ENCODE peak calls at places on chromosomes 12 and 14, in four cellular contexts. D, U, M and K are unnamed samples.

GRCh38 chr14:70442750-70443149 is 9.2 kb upstream of the ADAM21 start:
- DNase-seq in U (peak; percentile 34), D (no peak), M (no peak), K (no peak)

GRCh38 chr14:54807428-54807827 is 95.2 kb downstream of the GCH1 start:
- DNase-seq in D (no peak), M (no peak), U (no peak), K (no peak)

GRCh38 chr14:93301821-93302447 is 30.9 kb downstream of the BTBD7 start:
- DNase-seq in U (peak; percentile 24), M (peak; percentile 21), D (no peak), K (no peak)

GRCh38 chr12:1532796-1533195 is 61.6 kb downstream of the FBXL14 start:
- DNase-seq in U (no peak), M (no peak), D (no peak), K (no peak)

GRCh38 chr12:6428326-6428725 is 16.4 kb upstream of the CD27 start:
- DNase-seq in U (no peak), M (no peak), D (no peak), K (no peak)

GRCh38 chr12:13097526-13097925 is 5.9 kb downstream of the GSG1 start:
- DNase-seq in M (no peak), D (no peak), U (no peak), K (no peak)

GRCh38 chr12:12839886-12840285 is 26.7 kb downstream of the DDX47 start:
- DNase-seq in M (no peak), D (no peak), U (peak; percentile 76), K (no peak)

GRCh38 chr14:74402264-74403251 is 23.5 kb downstream of the SYNDIG1L start:
- DNase-seq in U (no peak), M (no peak), D (no peak), K (no peak)

GRCh38 chr12:102917026-102917787 is at the start of gene PAH:
- DNase-seq in U (no peak), M (peak; percentile 51), D (peak; percentile 27), K (peak; percentile 91)

GRCh38 chr14:69711065-69711464 is 55.9 kb upstream of the SRSF5 start:
- DNase-seq in M (no peak), U (no peak), D (no peak), K (no peak)

GRCh38 chr12:100447405-100447804 is 26.3 kb upstream of the NR1H4 start:
- DNase-seq in D (no peak), M (no peak), U (no peak), K (no peak)

GRCh38 chr12:90399317-90399716 is 555.7 kb downstream of the CCER1 start:
- DNase-seq in D (no peak), M (no peak), U (no peak), K (no peak)

GRCh38 chr14:34649344-34649743 is 19.4 kb upstream of the SNX6 start:
- DNase-seq in U (peak; percentile 25), M (no peak), D (no peak), K (no peak)

GRCh38 chr14:32933943-32934890 is 4.5 kb upstream of the NPAS3 start:
- DNase-seq in U (no peak), D (no peak), M (no peak), K (no peak)

GRCh38 chr14:45112886-45113772 is 21.2 kb downstream of the FKBP3 start:
- DNase-seq in M (no peak), D (no peak), U (peak; percentile 77), K (peak; percentile 53)

GRCh38 chr12:109994262-109995175 is 1.6 kb downstream of the GIT2 start:
- DNase-seq in U (no peak), M (no peak), D (no peak), K (no peak)

GRCh38 chr12:6684609-6685008 is 4.6 kb downstream of the ZNF384 start:
- DNase-seq in U (peak; percentile 69), D (peak; percentile 32), M (no peak), K (peak; percentile 57)

DNA sequence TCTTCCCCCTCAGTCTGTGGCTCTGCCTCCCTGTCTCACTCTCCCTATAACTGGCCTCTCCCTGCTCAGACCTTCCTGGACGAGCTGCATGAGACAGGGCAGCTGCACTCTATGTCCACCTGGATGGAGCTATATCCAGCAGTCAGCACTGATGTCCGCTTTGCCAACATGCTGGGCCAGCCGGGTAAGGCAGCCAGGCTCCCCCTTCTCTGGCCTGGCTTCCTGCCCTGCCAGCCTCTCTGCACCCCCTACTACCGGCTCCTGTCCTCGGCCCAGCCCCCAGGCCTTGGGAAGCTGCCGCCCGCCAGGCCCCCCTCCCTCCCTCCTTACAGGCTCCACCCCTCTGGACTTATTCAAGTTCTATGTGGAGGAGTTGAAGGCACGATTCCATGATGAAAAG is 14.0 kb downstream of the PRPF40B start:
- DNase-seq in M (no peak), U (no peak), D (peak; percentile 29), K (no peak)
- TF ChIP-seq RNF2 in M (no peak), U (no peak), D (no peak), K (no peak)

GRCh38 chr14:91253795-91254323 is 9.4 kb upstream of the GPR68 start:
- DNase-seq in M (no peak), U (no peak), D (no peak), K (no peak)

GRCh38 chr14:91252901-91253794 is 8.6 kb upstream of the GPR68 start:
- DNase-seq in U (no peak), M (no peak), D (peak; percentile 86), K (no peak)

GRCh38 chr14:91254456-91254855 is 10.0 kb upstream of the GPR68 start:
- DNase-seq in M (no peak), U (no peak), D (no peak), K (no peak)

GRCh38 chr14:91249841-91250616 is 5.5 kb upstream of the GPR68 start:
- DNase-seq in U (peak; percentile 36), M (no peak), D (peak; percentile 71), K (peak; percentile 41)

GRCh38 chr14:91250912-91251311 is 6.4 kb upstream of the GPR68 start:
- DNase-seq in M (no peak), U (no peak), D (no peak), K (no peak)
- TF ChIP-seq RNF2 in M (no peak), U (no peak), D (no peak), K (no peak)

GRCh38 chr12:131114331-131114730 is 160.6 kb downstream of the ADGRD1 start:
- DNase-seq in D (no peak), U (no peak), M (no peak), K (no peak)
- TF ChIP-seq RNF2 in D (no peak), U (no peak), M (no peak), K (no peak)

DNA sequence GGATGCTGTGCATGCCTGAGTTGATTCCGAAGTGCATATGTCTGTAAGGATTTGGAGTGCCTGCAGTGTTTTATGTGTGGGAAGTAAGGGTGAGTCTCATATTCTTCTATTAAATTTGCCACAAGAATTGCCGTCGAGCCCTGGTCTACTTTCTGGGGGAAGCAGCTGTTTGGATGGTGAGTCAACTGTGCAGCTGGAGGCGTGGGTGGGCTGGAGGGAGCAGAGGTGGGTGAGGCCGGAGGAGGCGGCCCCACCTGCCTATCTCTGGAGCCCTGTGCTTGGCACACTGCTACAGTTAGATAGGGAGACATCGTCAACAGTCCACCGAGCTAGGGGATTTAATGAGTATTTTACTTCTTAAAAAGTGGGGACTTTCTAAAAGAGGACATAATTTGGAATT is 9.7 kb downstream of the GLRX5 start:
- DNase-seq in M (no peak), D (peak; percentile 69), U (no peak), K (no peak)
- TF ChIP-seq RNF2 in M (no peak), D (no peak), U (no peak), K (no peak)

GRCh38 chr14:46717211-46717610 is 65.6 kb upstream of the RPL10L start:
- DNase-seq in M (no peak), D (no peak), U (no peak), K (no peak)
- TF ChIP-seq RNF2 in M (no peak), D (no peak), U (no peak), K (no peak)

GRCh38 chr12:47942327-47943230 is 20.8 kb upstream of the TMEM106C start:
- DNase-seq in U (no peak), D (peak; percentile 66), M (peak; percentile 38), K (peak; percentile 6)
- TF ChIP-seq RNF2 in U (no peak), D (no peak), M (no peak), K (no peak)

DNA sequence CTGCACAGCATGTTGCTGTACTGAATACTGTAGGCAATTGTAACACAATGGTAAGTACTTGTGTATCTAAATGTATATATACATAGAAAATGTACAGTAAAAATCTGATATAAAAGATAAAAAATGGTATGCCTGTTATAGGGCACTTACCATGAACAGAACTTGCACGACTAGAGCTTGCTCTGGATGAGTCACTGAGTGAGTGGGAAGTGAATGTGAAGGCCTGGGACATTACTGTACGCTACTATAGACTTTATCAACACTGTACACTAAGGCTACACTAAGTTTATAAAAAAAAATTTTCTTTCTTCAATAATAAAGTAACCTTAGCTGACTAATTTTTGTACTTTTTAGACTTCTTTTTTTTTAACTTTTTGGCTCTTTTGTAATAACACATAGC is 24.2 kb upstream of the NEDD1 start:
- DNase-seq in U (no peak), M (no peak), D (no peak), K (no peak)
- TF ChIP-seq RNF2 in U (no peak), M (no peak), D (no peak), K (no peak)

GRCh38 chr12:59700145-59700435 is 104.3 kb downstream of the SLC16A7 start:
- DNase-seq in U (no peak), D (no peak), M (no peak), K (no peak)

GRCh38 chr12:59695379-59695778 is 99.5 kb downstream of the SLC16A7 start:
- DNase-seq in M (no peak), U (no peak), D (no peak), K (no peak)

GRCh38 chr12:59698599-59698998 is 102.8 kb downstream of the SLC16A7 start:
- DNase-seq in D (no peak), M (no peak), U (no peak), K (no peak)

GRCh38 chr12:59699408-59700144 is 103.7 kb downstream of the SLC16A7 start:
- DNase-seq in U (no peak), D (no peak), M (no peak), K (no peak)
- TF ChIP-seq RNF2 in U (no peak), D (no peak), M (no peak), K (no peak)